ENCODE peak calls at places on chromosomes 16 and 17, in four cellular contexts. One of them, this sample, is unnamed.

GRCh38 chr16:23132921-23133532 is 16.2 kb downstream of the USP31 start:
- DNase-seq in NCI-H1417: no peak
- DNase-seq in iPS-NIHi11: no peak
- DNase-seq in dermis microvascular lymphatic vessel endothelial cell: no peak
- DNase-seq in this sample: peak

GRCh38 chr16:30557950-30558788 is at the start of gene ZNF764:
- DNase-seq in NCI-H1417: peak
- DNase-seq in iPS-NIHi11: peak
- DNase-seq in dermis microvascular lymphatic vessel endothelial cell: peak
- DNase-seq in this sample: peak

GRCh38 chr17:81712468-81713003 is 452 bp downstream of the SLC25A10 start:
- DNase-seq in NCI-H1417: peak
- DNase-seq in iPS-NIHi11: peak
- DNase-seq in dermis microvascular lymphatic vessel endothelial cell: no peak
- DNase-seq in this sample: peak

GRCh38 chr16:23516366-23517137 is 6.3 kb upstream of the GGA2 start:
- DNase-seq in NCI-H1417: no peak
- DNase-seq in iPS-NIHi11: no peak
- DNase-seq in dermis microvascular lymphatic vessel endothelial cell: no peak
- DNase-seq in this sample: no peak

GRCh38 chr16:29988346-29989075 is 6.9 kb downstream of the HIRIP3 start:
- DNase-seq in NCI-H1417: no peak
- DNase-seq in iPS-NIHi11: no peak
- DNase-seq in dermis microvascular lymphatic vessel endothelial cell: no peak
- DNase-seq in this sample: no peak

GRCh38 chr16:27650073-27650701 is 100.2 kb downstream of the KATNIP start:
- DNase-seq in NCI-H1417: no peak
- DNase-seq in iPS-NIHi11: no peak
- DNase-seq in dermis microvascular lymphatic vessel endothelial cell: no peak
- DNase-seq in this sample: no peak

GRCh38 chr16:80684136-80684765 is 120.1 kb downstream of the CDYL2 start:
- DNase-seq in NCI-H1417: no peak
- DNase-seq in iPS-NIHi11: no peak
- DNase-seq in dermis microvascular lymphatic vessel endothelial cell: no peak
- DNase-seq in this sample: no peak

GRCh38 chr17:45852535-45853297 is 8.0 kb downstream of the SPPL2C start:
- DNase-seq in NCI-H1417: peak
- DNase-seq in iPS-NIHi11: peak
- DNase-seq in dermis microvascular lymphatic vessel endothelial cell: peak
- DNase-seq in this sample: peak

GRCh38 chr16:72808754-72809153 is 239.2 kb downstream of the ZFHX3 start:
- DNase-seq in NCI-H1417: no peak
- DNase-seq in iPS-NIHi11: no peak
- DNase-seq in dermis microvascular lymphatic vessel endothelial cell: no peak
- DNase-seq in this sample: no peak

GRCh38 chr16:85309656-85310587 is 197.7 kb upstream of the CIBAR2 start:
- DNase-seq in NCI-H1417: peak
- DNase-seq in iPS-NIHi11: no peak
- DNase-seq in dermis microvascular lymphatic vessel endothelial cell: no peak
- DNase-seq in this sample: peak

GRCh38 chr17:35849469-35850348 is 19.0 kb downstream of the HEATR9 start:
- DNase-seq in NCI-H1417: peak
- DNase-seq in iPS-NIHi11: peak
- DNase-seq in dermis microvascular lymphatic vessel endothelial cell: peak
- DNase-seq in this sample: peak

GRCh38 chr17:38363016-38363415 is 11.4 kb downstream of the SOCS7 start:
- DNase-seq in NCI-H1417: no peak
- DNase-seq in iPS-NIHi11: no peak
- DNase-seq in dermis microvascular lymphatic vessel endothelial cell: no peak
- DNase-seq in this sample: no peak

GRCh38 chr16:53967172-53967571 is 263.2 kb downstream of the FTO start:
- DNase-seq in NCI-H1417: no peak
- DNase-seq in iPS-NIHi11: no peak
- DNase-seq in dermis microvascular lymphatic vessel endothelial cell: no peak
- DNase-seq in this sample: no peak

GRCh38 chr16:3112058-3112880 is at the start of gene ZNF205:
- DNase-seq in NCI-H1417: peak
- DNase-seq in iPS-NIHi11: peak
- DNase-seq in dermis microvascular lymphatic vessel endothelial cell: peak
- DNase-seq in this sample: peak

GRCh38 chr17:65254166-65254565 is 117.0 kb downstream of the RGS9 start:
- DNase-seq in NCI-H1417: no peak
- DNase-seq in iPS-NIHi11: peak
- DNase-seq in dermis microvascular lymphatic vessel endothelial cell: no peak
- DNase-seq in this sample: peak

GRCh38 chr17:45353047-45353446 is 36.2 kb upstream of the MAP3K14 start:
- DNase-seq in NCI-H1417: no peak
- DNase-seq in iPS-NIHi11: no peak
- DNase-seq in dermis microvascular lymphatic vessel endothelial cell: no peak
- DNase-seq in this sample: peak

GRCh38 chr16:3212567-3212966 is 22.4 kb downstream of the ZNF200 start:
- DNase-seq in NCI-H1417: no peak
- DNase-seq in iPS-NIHi11: no peak
- DNase-seq in dermis microvascular lymphatic vessel endothelial cell: no peak
- DNase-seq in this sample: no peak

GRCh38 chr16:56609463-56609921 is 1.1 kb downstream of the MT2A start:
- DNase-seq in NCI-H1417: peak
- DNase-seq in iPS-NIHi11: no peak
- DNase-seq in dermis microvascular lymphatic vessel endothelial cell: peak
- DNase-seq in this sample: peak

GRCh38 chr16:49467540-49468372 is 94.2 kb downstream of the C16orf78 start:
- DNase-seq in NCI-H1417: no peak
- DNase-seq in iPS-NIHi11: no peak
- DNase-seq in dermis microvascular lymphatic vessel endothelial cell: no peak
- DNase-seq in this sample: no peak

GRCh38 chr16:58727796-58728568 is 6.1 kb downstream of the GOT2 start:
- DNase-seq in NCI-H1417: no peak
- DNase-seq in iPS-NIHi11: no peak
- DNase-seq in dermis microvascular lymphatic vessel endothelial cell: no peak
- DNase-seq in this sample: no peak

GRCh38 chr16:64381979-64382378 is 739.9 kb downstream of the CDH11 start:
- DNase-seq in NCI-H1417: peak
- DNase-seq in iPS-NIHi11: no peak
- DNase-seq in dermis microvascular lymphatic vessel endothelial cell: no peak
- DNase-seq in this sample: no peak

GRCh38 chr17:75893305-75894048 is 3.3 kb downstream of the TRIM65 start:
- DNase-seq in NCI-H1417: no peak
- DNase-seq in iPS-NIHi11: no peak
- DNase-seq in dermis microvascular lymphatic vessel endothelial cell: no peak
- DNase-seq in this sample: no peak

GRCh38 chr17:51455931-51456330 is 195.6 kb downstream of the UTP18 start:
- DNase-seq in NCI-H1417: no peak
- DNase-seq in iPS-NIHi11: no peak
- DNase-seq in dermis microvascular lymphatic vessel endothelial cell: no peak
- DNase-seq in this sample: no peak

GRCh38 chr17:61816538-61816937 is 46.8 kb downstream of the BRIP1 start:
- DNase-seq in NCI-H1417: no peak
- DNase-seq in iPS-NIHi11: no peak
- DNase-seq in dermis microvascular lymphatic vessel endothelial cell: no peak
- DNase-seq in this sample: no peak

GRCh38 chr16:85270365-85270764 is 158.1 kb upstream of the CIBAR2 start:
- DNase-seq in NCI-H1417: peak
- DNase-seq in iPS-NIHi11: no peak
- DNase-seq in dermis microvascular lymphatic vessel endothelial cell: no peak
- DNase-seq in this sample: no peak

GRCh38 chr16:8828541-8829165 is 31.0 kb downstream of the PMM2 start:
- DNase-seq in NCI-H1417: no peak
- DNase-seq in iPS-NIHi11: no peak
- DNase-seq in dermis microvascular lymphatic vessel endothelial cell: no peak
- DNase-seq in this sample: peak

GRCh38 chr17:8832711-8833352 is 33.7 kb upstream of the MFSD6L start:
- DNase-seq in NCI-H1417: peak
- DNase-seq in iPS-NIHi11: peak
- DNase-seq in dermis microvascular lymphatic vessel endothelial cell: no peak
- DNase-seq in this sample: peak

GRCh38 chr16:50616883-50617629 is 64.1 kb downstream of the SNX20 start:
- DNase-seq in NCI-H1417: no peak
- DNase-seq in iPS-NIHi11: no peak
- DNase-seq in dermis microvascular lymphatic vessel endothelial cell: no peak
- DNase-seq in this sample: no peak

GRCh38 chr17:16407911-16408588 is 7.3 kb upstream of the TRPV2 start:
- DNase-seq in NCI-H1417: peak
- DNase-seq in iPS-NIHi11: peak
- DNase-seq in dermis microvascular lymphatic vessel endothelial cell: no peak
- DNase-seq in this sample: peak

This sample was measured in lung microvascular endothelial cell.